ENCODE peak calls at places on chromosomes 13 and 19, in eight cellular contexts. L, Q, A, K, C, O, Z and W are unnamed samples.

GRCh38 chr19:2167896-2168618 is 4.3 kb downstream of the DOT1L start:
- DNase-seq in L (no peak), Q (peak), A (peak), K (peak), C (no peak), O (no peak), Z (no peak), W (peak)

GRCh38 chr19:45164577-45165335 is 4.0 kb upstream of the NKPD1 start:
- DNase-seq in L (peak), Q (peak), A (no peak), K (peak), C (peak), O (no peak), Z (peak), W (peak)

GRCh38 chr13:81406022-81406421 is 1065.1 kb upstream of the SPRY2 start:
- DNase-seq in L (no peak), Q (no peak), A (no peak), K (no peak), C (no peak), O (no peak), Z (no peak), W (no peak)

GRCh38 chr19:39814595-39814994 is 19.4 kb downstream of the DYRK1B start:
- DNase-seq in L (no peak), Q (no peak), A (no peak), K (no peak), C (no peak), O (no peak), Z (no peak), W (no peak)

GRCh38 chr19:48874309-48875135 is 2.3 kb downstream of the PPP1R15A start:
- DNase-seq in L (no peak), Q (peak), A (no peak), K (peak), C (no peak), O (no peak), Z (no peak), W (no peak)

GRCh38 chr13:27228131-27228530 is 23.2 kb upstream of the RPL21 start:
- DNase-seq in L (no peak), Q (no peak), A (no peak), K (no peak), C (no peak), O (no peak), Z (no peak), W (no peak)

GRCh38 chr19:3471954-3472655 is 8.2 kb downstream of the SMIM24 start:
- DNase-seq in L (no peak), Q (peak), A (no peak), K (peak), C (peak), O (peak), Z (no peak), W (no peak)

GRCh38 chr13:20769834-20770233 is 3.9 kb downstream of the EEF1AKMT1 start:
- DNase-seq in L (no peak), Q (no peak), A (no peak), K (no peak), C (no peak), O (no peak), Z (no peak), W (no peak)

GRCh38 chr19:38134538-38135149 is 89.4 kb downstream of the DPF1 start:
- DNase-seq in L (no peak), Q (peak), A (no peak), K (peak), C (no peak), O (peak), Z (no peak), W (no peak)

GRCh38 chr19:42140125-42140754 is 8.0 kb upstream of the POU2F2 start:
- DNase-seq in L (no peak), Q (peak), A (no peak), K (peak), C (no peak), O (no peak), Z (no peak), W (peak)

GRCh38 chr19:18069383-18069782 is 17.4 kb downstream of the IL12RB1 start:
- DNase-seq in L (no peak), Q (no peak), A (no peak), K (no peak), C (no peak), O (peak), Z (no peak), W (no peak)

GRCh38 chr19:11693505-11694499 is 44.9 kb downstream of the ZNF823 start:
- DNase-seq in L (peak), Q (no peak), A (no peak), K (no peak), C (no peak), O (peak), Z (no peak), W (no peak)

GRCh38 chr19:54029930-54030490 is 33.7 kb downstream of the VSTM1 start:
- DNase-seq in L (peak), Q (peak), A (no peak), K (peak), C (peak), O (peak), Z (no peak), W (peak)

GRCh38 chr13:84574851-84575250 is 692.6 kb upstream of the SLITRK1 start:
- DNase-seq in L (no peak), Q (no peak), A (no peak), K (no peak), C (no peak), O (peak), Z (no peak), W (no peak)

GRCh38 chr13:95754069-95754468 is 77.1 kb downstream of the DNAJC3 start:
- DNase-seq in L (no peak), Q (no peak), A (no peak), K (no peak), C (no peak), O (no peak), Z (no peak), W (no peak)

GRCh38 chr19:2548966-2549365 is 73.0 kb downstream of the GADD45B start:
- DNase-seq in L (no peak), Q (no peak), A (peak), K (no peak), C (no peak), O (no peak), Z (no peak), W (peak)

GRCh38 chr19:41914906-41915247 is 13.4 kb downstream of the ERFL start:
- DNase-seq in L (no peak), Q (no peak), A (no peak), K (no peak), C (no peak), O (no peak), Z (no peak), W (no peak)

GRCh38 chr19:32910094-32910493 is 40.5 kb upstream of the SLC7A9 start:
- DNase-seq in L (no peak), Q (no peak), A (no peak), K (no peak), C (no peak), O (no peak), Z (no peak), W (no peak)

GRCh38 chr19:1259873-1260748 is 9.0 kb upstream of the CIRBP start:
- DNase-seq in L (no peak), Q (peak), A (peak), K (peak), C (no peak), O (no peak), Z (no peak), W (peak)

GRCh38 chr19:37313335-37313627 is 57.6 kb upstream of the ZNF527 start:
- DNase-seq in L (no peak), Q (no peak), A (no peak), K (no peak), C (no peak), O (no peak), Z (no peak), W (no peak)

GRCh38 chr13:107203146-107203847 is 635.4 kb upstream of the ARGLU1 start:
- DNase-seq in L (no peak), Q (no peak), A (no peak), K (peak), C (no peak), O (peak), Z (no peak), W (no peak)

GRCh38 chr19:35978271-35978670 is 16.7 kb upstream of the SDHAF1 start:
- DNase-seq in L (no peak), Q (no peak), A (no peak), K (no peak), C (no peak), O (no peak), Z (no peak), W (no peak)

GRCh38 chr13:36432106-36432544 is at the start of gene CCNA1:
- DNase-seq in L (no peak), Q (no peak), A (no peak), K (no peak), C (no peak), O (peak), Z (no peak), W (peak)

GRCh38 chr13:106349080-106349841 is 186.2 kb downstream of the EFNB2 start:
- DNase-seq in L (peak), Q (peak), A (no peak), K (peak), C (peak), O (peak), Z (no peak), W (no peak)

GRCh38 chr13:50144473-50145160 is 129.4 kb downstream of the KCNRG start:
- DNase-seq in L (no peak), Q (no peak), A (no peak), K (no peak), C (no peak), O (no peak), Z (no peak), W (no peak)

GRCh38 chr13:98133949-98134348 is 8.9 kb upstream of the FARP1 start:
- DNase-seq in L (no peak), Q (no peak), A (no peak), K (no peak), C (no peak), O (no peak), Z (no peak), W (no peak)
- TF ChIP-seq POLR2AphosphoS5 in L (no peak), Q (no peak), A (no peak), K (no peak), C (no peak), O (no peak), Z (no peak), W (no peak)

GRCh38 chr19:13817018-13817614 is 21.9 kb downstream of the ZSWIM4 start:
- DNase-seq in L (no peak), Q (peak), A (no peak), K (no peak), C (peak), O (no peak), Z (no peak), W (peak)

GRCh38 chr19:13808856-13809255 is 13.6 kb downstream of the ZSWIM4 start:
- DNase-seq in L (no peak), Q (no peak), A (no peak), K (no peak), C (no peak), O (no peak), Z (no peak), W (no peak)

GRCh38 chr19:13812544-13812943 is 17.3 kb downstream of the ZSWIM4 start:
- DNase-seq in L (no peak), Q (no peak), A (no peak), K (no peak), C (no peak), O (no peak), Z (no peak), W (no peak)

GRCh38 chr19:13814550-13814949 is 19.3 kb downstream of the ZSWIM4 start:
- DNase-seq in L (no peak), Q (no peak), A (no peak), K (no peak), C (no peak), O (no peak), Z (no peak), W (no peak)

GRCh38 chr19:13813147-13813546 is 17.9 kb downstream of the ZSWIM4 start:
- DNase-seq in L (no peak), Q (no peak), A (no peak), K (no peak), C (no peak), O (no peak), Z (no peak), W (no peak)
- TF ChIP-seq POLR2AphosphoS5 in L (no peak), Q (no peak), A (no peak), K (no peak), C (no peak), O (no peak), Z (no peak), W (no peak)

GRCh38 chr13:24854311-24854710 is 90.3 kb downstream of the RNF17 start:
- DNase-seq in L (no peak), Q (no peak), A (no peak), K (no peak), C (no peak), O (no peak), Z (no peak), W (no peak)

GRCh38 chr13:24851546-24851945 is 87.6 kb downstream of the RNF17 start:
- DNase-seq in L (no peak), Q (no peak), A (no peak), K (no peak), C (no peak), O (no peak), Z (no peak), W (no peak)
- TF ChIP-seq POLR2AphosphoS5 in L (no peak), Q (no peak), A (no peak), K (no peak), C (peak), O (no peak), Z (no peak), W (no peak)

GRCh38 chr13:43511260-43511970 is 275.4 kb downstream of the ENOX1 start:
- DNase-seq in L (no peak), Q (no peak), A (no peak), K (no peak), C (no peak), O (no peak), Z (no peak), W (no peak)
- TF ChIP-seq POLR2AphosphoS5 in L (no peak), Q (peak), A (peak), K (no peak), C (peak), O (no peak), Z (no peak), W (no peak)

GRCh38 chr13:110564472-110564985 is 3.0 kb upstream of the RAB20 start:
- DNase-seq in L (no peak), Q (no peak), A (no peak), K (no peak), C (no peak), O (no peak), Z (no peak), W (no peak)

GRCh38 chr13:110562696-110563462 is 1.4 kb upstream of the RAB20 start:
- DNase-seq in L (no peak), Q (no peak), A (no peak), K (no peak), C (peak), O (no peak), Z (no peak), W (no peak)

GRCh38 chr13:110566201-110566600 is 4.7 kb upstream of the RAB20 start:
- DNase-seq in L (no peak), Q (no peak), A (no peak), K (no peak), C (no peak), O (no peak), Z (no peak), W (no peak)

GRCh38 chr13:110563463-110563774 is 1.9 kb upstream of the RAB20 start:
- DNase-seq in L (no peak), Q (no peak), A (no peak), K (no peak), C (no peak), O (no peak), Z (no peak), W (no peak)

DNA sequence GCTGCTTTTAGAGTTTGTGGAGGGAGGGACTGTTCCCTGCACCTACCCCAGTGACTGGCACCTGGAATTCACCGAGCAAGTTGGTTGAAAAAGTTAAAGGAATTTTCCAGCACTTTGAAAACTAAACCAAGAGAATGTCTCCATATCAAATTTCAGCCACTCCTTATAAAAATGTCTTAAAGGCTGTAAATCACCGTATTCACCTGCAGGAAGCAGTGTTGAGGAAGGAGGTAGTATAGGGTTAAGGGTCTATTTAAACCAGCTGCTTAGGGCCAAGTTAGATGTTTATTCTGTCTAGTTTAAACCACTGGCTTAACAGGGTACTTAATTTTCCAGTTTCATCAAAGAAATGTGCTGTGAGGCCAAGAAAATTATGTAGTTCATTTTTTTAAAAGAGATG is 3.8 kb upstream of the RAB20 start:
- DNase-seq in L (no peak), Q (no peak), A (no peak), K (no peak), C (no peak), O (no peak), Z (no peak), W (no peak)
- TF ChIP-seq POLR2AphosphoS5 in L (no peak), Q (no peak), A (no peak), K (no peak), C (peak), O (no peak), Z (no peak), W (no peak)

DNA sequence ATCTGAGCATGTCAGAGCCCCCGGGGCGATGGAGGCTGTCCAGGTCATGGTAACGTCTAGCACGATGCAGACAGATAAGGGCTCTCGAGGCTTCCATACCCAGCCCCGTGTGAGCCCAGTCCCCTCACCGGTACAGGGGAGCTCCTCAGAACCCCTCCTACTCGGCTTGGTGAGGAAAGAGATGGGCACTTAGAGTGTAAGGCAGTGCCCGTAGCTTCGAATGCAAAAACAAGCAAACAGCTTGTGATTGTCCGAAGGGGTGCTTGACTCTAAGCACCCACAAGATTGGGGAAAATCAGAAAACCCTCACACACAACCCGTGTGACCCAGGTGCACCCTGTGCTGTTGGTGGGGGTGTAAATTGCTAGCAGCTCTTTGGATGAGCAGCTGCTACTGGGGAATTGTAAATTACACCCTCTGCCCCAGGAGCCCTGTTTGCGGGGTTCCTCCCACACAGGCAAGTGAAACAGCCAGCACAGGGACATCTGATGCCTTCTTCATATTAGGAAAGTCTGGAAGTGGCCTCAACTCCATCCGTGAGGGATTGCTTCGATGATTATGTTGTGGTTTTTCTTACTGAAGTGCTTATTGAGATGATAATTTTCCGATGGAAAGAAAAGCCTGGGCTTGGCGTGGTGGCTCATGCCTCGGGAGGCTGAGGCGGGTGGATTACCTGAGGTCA is 920 bp upstream of the PSPN start:
- DNase-seq in L (no peak), Q (no peak), A (no peak), K (no peak), C (no peak), O (no peak), Z (no peak), W (no peak)
- TF ChIP-seq POLR2AphosphoS5 in L (peak), Q (no peak), A (no peak), K (no peak), C (no peak), O (peak), Z (no peak), W (no peak)

DNA sequence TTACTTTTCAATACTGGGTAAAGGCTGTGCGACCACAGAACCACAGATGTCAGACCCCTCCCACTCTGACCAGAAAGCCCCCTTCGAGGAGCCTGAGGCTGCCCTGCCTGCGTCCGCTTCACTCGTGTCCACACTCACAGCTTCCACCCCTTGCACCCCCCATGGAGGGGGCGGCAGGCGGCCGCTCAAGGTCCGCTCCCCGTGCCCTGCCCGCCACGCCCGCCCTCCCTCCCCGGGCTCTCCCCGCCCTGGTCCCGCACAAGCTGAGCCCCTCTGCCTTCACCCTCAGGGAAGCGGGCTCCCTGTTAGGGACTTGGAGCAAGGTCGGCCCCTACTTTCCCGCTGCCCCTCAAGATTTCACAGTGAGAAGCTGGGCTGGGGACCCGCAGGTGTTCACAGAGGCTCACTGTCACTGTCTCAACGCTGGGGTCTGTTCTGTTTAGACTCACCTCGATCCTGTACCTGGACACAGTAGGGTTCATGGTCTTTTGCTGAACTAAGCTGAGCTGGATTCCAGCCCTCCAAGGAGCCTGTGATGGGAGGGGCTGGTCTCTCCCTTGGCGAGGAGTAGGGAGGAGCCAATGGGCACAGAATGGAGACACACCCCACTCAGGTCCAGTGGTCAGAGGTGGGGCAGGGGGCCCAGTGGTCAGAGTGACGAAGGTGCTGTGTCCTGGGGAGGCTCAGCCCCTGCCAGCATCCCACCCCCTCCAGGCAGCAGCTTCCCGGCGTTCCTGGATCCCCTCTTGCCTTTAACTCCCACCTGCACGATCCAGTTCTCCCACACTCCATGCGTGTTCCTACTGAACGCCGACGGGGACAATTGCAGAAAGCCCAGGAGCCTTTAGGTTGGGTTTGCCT is 69.5 kb downstream of the SPACA7 start:
- DNase-seq in L (no peak), Q (no peak), A (peak), K (no peak), C (no peak), O (peak), Z (no peak), W (peak)
- TF ChIP-seq POLR2AphosphoS5 in L (no peak), Q (no peak), A (no peak), K (no peak), C (no peak), O (no peak), Z (no peak), W (no peak)

GRCh38 chr19:21765151-21765550 is 2.2 kb downstream of the ZNF100 start:
- DNase-seq in L (peak), Q (no peak), A (no peak), K (no peak), C (no peak), O (no peak), Z (no peak), W (no peak)

DNA sequence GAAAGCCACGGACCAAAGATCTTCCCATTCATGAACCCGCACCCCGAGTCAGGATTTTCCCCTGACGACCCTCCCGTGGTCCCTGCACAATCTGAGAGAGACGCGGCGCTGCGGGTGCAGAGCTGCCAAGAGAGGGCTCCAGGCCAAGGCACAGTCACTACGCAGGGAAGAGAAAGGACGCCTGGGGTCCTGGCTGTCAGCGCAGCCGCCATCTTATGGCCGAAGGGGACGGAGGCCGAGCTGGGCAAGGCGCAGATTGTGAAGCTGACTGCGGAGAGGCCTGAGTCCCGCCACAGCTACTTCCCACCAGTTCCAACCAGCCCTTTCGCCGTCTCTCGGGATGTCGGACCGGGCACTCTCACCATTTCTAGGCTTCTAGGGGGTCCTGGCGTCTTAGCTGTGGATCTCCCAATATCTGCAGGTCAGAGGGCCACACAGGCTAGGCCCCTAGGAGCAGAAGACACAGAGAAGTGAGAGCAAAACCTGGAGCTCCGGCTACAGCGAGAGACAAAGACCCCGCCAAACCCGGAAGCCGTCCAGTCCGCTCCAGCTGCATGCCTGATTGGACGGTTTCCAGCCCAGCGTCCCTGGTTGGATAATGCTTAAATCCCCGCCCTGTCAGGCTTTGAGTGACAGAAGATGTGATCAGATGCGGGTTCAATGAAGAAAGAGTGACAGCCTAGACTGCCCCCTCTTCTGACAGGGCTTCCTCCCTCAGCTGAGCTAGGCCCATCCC is at the start of gene ZNF100:
- DNase-seq in L (peak), Q (peak), A (peak), K (peak), C (peak), O (peak), Z (peak), W (peak)
- TF ChIP-seq POLR2AphosphoS5 in L (peak), Q (peak), A (peak), K (peak), C (peak), O (peak), Z (peak), W (peak)